ENCODE peak calls at places on chromosomes 12 and 14, in five cellular contexts. L is cardiac fibroblast; A is lung; S is stimulated activated CD4-positive, alpha-beta T cell treated with anti-CD3 and anti-CD28 coated beads, Interleukin-12 subunit alpha, Interleukin-12 subunit beta, amount 100 ng/mL, for 24 hours; N is H1. B is an unnamed sample.

GRCh38 chr12:3747543-3747942 is 5.4 kb downstream of the CRACR2A start:
- DNase-seq in L (no peak), A (no peak), S (no peak), N (peak), B (no peak)

GRCh38 chr12:65152012-65152411 is 17.4 kb upstream of the LEMD3 start:
- DNase-seq in L (no peak), A (no peak), S (no peak), N (no peak), B (no peak)

GRCh38 chr14:29687071-29687765 is 240.4 kb downstream of the PRKD1 start:
- DNase-seq in L (no peak), A (no peak), S (no peak), N (no peak), B (no peak)

GRCh38 chr12:101777476-101777875 is 38.2 kb upstream of the SYCP3 start:
- DNase-seq in L (no peak), A (no peak), S (no peak), N (no peak), B (peak)

GRCh38 chr12:100741084-100741711 is 53.4 kb upstream of the ANO4 start:
- DNase-seq in L (peak), A (no peak), S (no peak), N (no peak), B (peak)

GRCh38 chr12:95446511-95446910 is 27.4 kb upstream of the METAP2 start:
- DNase-seq in L (peak), A (no peak), S (no peak), N (peak), B (no peak)

GRCh38 chr12:34599530-34600513 is 577.5 kb downstream of the ALG10 start:
- DNase-seq in L (no peak), A (peak), S (no peak), N (no peak), B (no peak)

GRCh38 chr12:54569995-54570531 is 18.4 kb downstream of the PPP1R1A start:
- DNase-seq in L (no peak), A (no peak), S (no peak), N (no peak), B (no peak)

GRCh38 chr12:112182499-112182898 is 57.1 kb downstream of the TRAFD1 start:
- DNase-seq in L (no peak), A (no peak), S (no peak), N (no peak), B (no peak)

GRCh38 chr14:22976620-22977433 is 5.5 kb downstream of the AJUBA start:
- DNase-seq in L (peak), A (peak), S (no peak), N (no peak), B (no peak)

GRCh38 chr12:48618541-48618940 is 48.7 kb upstream of the LALBA start:
- DNase-seq in L (peak), A (peak), S (peak), N (peak), B (peak)

GRCh38 chr12:96047621-96048211 is 12.3 kb upstream of the LTA4H start:
- DNase-seq in L (peak), A (peak), S (no peak), N (no peak), B (peak)

GRCh38 chr12:6074979-6075585 is 49.4 kb downstream of the VWF start:
- DNase-seq in L (no peak), A (peak), S (no peak), N (no peak), B (peak)

GRCh38 chr14:104360522-104360921 is 219.0 kb upstream of the C14orf180 start:
- DNase-seq in L (no peak), A (no peak), S (no peak), N (no peak), B (no peak)

GRCh38 chr14:104642540-104642868 is 37.9 kb upstream of the TMEM179 start:
- DNase-seq in L (no peak), A (no peak), S (no peak), N (no peak), B (no peak)

GRCh38 chr14:104827173-104828055 is 26.5 kb downstream of the ZBTB42 start:
- DNase-seq in L (peak), A (peak), S (no peak), N (peak), B (peak)

GRCh38 chr12:55818886-55819285 is 1.0 kb downstream of the ORMDL2 start:
- DNase-seq in L (peak), A (no peak), S (no peak), N (no peak), B (no peak)

GRCh38 chr12:54658306-54659264 is 10.4 kb upstream of the DCD start:
- DNase-seq in L (peak), A (no peak), S (peak), N (peak), B (peak)

GRCh38 chr14:103087343-103087835 is 3.4 kb downstream of the LBHD2 start:
- DNase-seq in L (no peak), A (no peak), S (no peak), N (no peak), B (no peak)

GRCh38 chr12:119153477-119154434 is 25.0 kb upstream of the HSPB8 start:
- DNase-seq in L (no peak), A (peak), S (no peak), N (peak), B (peak)

B was measured in RPMI8226.